ENCODE peak calls at places on chromosomes 13 and 19, in five cellular contexts. N is left ventricle myocardium inferior, K is neuronal stem cell, H is small intestine, B is A549. W is an unnamed sample.

GRCh38 chr13:73397486-73398020 is 338.7 kb downstream of the KLF5 start:
- DNase-seq in N (no peak), K (no peak), H (no peak), B (no peak), W (no peak)

GRCh38 chr13:113596321-113597200 is 12.0 kb downstream of the TFDP1 start:
- DNase-seq in N (peak; percentile 10), K (no peak), H (no peak), B (no peak), W (no peak)

GRCh38 chr19:13621413-13621812 is 115.1 kb upstream of the CACNA1A start:
- DNase-seq in N (no peak), K (no peak), H (peak; percentile 11), B (no peak), W (no peak)

GRCh38 chr13:48831248-48831647 is 144.5 kb upstream of the FNDC3A start:
- DNase-seq in N (no peak), K (no peak), H (no peak), B (no peak), W (no peak)

GRCh38 chr13:111916201-111916600 is 150.7 kb upstream of the SOX1 start:
- DNase-seq in N (no peak), K (no peak), H (no peak), B (no peak), W (no peak)

GRCh38 chr13:104301216-104301975 is 1235.2 kb upstream of the SLC10A2 start:
- DNase-seq in N (no peak), K (no peak), H (no peak), B (no peak), W (no peak)

GRCh38 chr19:49210108-49210900 is 52.7 kb downstream of the TRPM4 start:
- DNase-seq in N (no peak), K (peak; percentile 57), H (no peak), B (no peak), W (no peak)

GRCh38 chr13:42820450-42820849 is 39.1 kb downstream of the FAM216B start:
- DNase-seq in N (no peak), K (no peak), H (no peak), B (no peak), W (no peak)

GRCh38 chr13:39910833-39911232 is 255.4 kb downstream of the COG6 start:
- DNase-seq in N (peak; percentile 35), K (no peak), H (no peak), B (no peak), W (peak; percentile 35)

GRCh38 chr19:48806518-48806817 is 4.4 kb downstream of the BCAT2 start:
- DNase-seq in N (no peak), K (no peak), H (no peak), B (peak; percentile 76), W (no peak)

GRCh38 chr13:99151516-99151915 is 49.1 kb upstream of the UBAC2 start:
- DNase-seq in N (no peak), K (no peak), H (peak; percentile 5), B (peak; percentile 50), W (no peak)

GRCh38 chr19:38229585-38230073 is 5.6 kb upstream of the DPF1 start:
- DNase-seq in N (peak; percentile 56), K (peak; percentile 75), H (peak; percentile 37), B (peak; percentile 93), W (peak; percentile 81)

GRCh38 chr13:27336005-27336673 is 65.5 kb downstream of the RASL11A start:
- DNase-seq in N (no peak), K (no peak), H (no peak), B (no peak), W (no peak)

GRCh38 chr19:38739440-38740251 is 4.6 kb downstream of the CAPN12 start:
- DNase-seq in N (no peak), K (no peak), H (no peak), B (no peak), W (no peak)

GRCh38 chr13:30934381-30934780 is 1.9 kb downstream of the TEX26 start:
- DNase-seq in N (no peak), K (no peak), H (no peak), B (no peak), W (no peak)

GRCh38 chr19:34172661-34173144 is 399 bp downstream of the LSM14A start:
- DNase-seq in N (peak; percentile 31), K (no peak), H (no peak), B (no peak), W (no peak)

GRCh38 chr19:13961826-13962737 is 9.8 kb downstream of the DCAF15 start:
- DNase-seq in N (no peak), K (no peak), H (no peak), B (no peak), W (peak; percentile 77)

GRCh38 chr13:66546534-66547379 is 683.4 kb downstream of the PCDH9 start:
- DNase-seq in N (no peak), K (no peak), H (no peak), B (no peak), W (no peak)

GRCh38 chr13:21710163-21710562 is 39.3 kb downstream of the FGF9 start:
- DNase-seq in N (no peak), K (no peak), H (no peak), B (no peak), W (no peak)

GRCh38 chr13:40351537-40352384 is 314.7 kb downstream of the FOXO1 start:
- DNase-seq in N (no peak), K (no peak), H (no peak), B (no peak), W (no peak)

GRCh38 chr13:102128216-102128800 is 273.5 kb downstream of the FGF14 start:
- DNase-seq in N (no peak), K (no peak), H (no peak), B (no peak), W (no peak)

DNA sequence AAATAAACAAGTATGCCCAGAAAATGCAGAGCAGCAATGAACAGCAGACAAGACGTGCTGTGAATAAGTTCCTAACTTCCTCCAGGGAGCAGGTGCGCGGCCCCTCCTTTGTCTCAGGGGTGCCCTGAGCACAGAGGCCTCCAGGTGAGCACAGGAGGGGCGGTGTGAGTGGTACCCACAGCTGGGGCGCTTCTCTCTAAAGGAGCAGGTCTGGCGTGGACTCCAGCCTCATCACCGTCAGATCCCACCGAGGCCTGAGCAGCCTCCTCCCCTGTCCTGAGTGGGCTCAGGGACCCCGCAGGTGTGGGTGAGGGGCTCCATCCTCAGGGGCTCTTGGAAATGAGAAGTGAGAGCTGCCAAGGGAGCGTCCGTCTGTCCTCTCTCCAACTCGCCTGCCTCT is 3.2 kb downstream of the LILRA5 start:
- DNase-seq in N (no peak), K (no peak), H (no peak), B (no peak), W (no peak)
- H3K27ac ChIP-seq in N (no peak overlapping the region), K (no peak overlapping the region), H (no peak overlapping the region), B (no peak overlapping the region), W (no peak overlapping the region)

GRCh38 chr19:29293736-29294342 is 80.9 kb upstream of the UQCRFS1 start:
- DNase-seq in N (no peak), K (no peak), H (no peak), B (no peak), W (no peak)
- H3K9me3 ChIP-seq in N (no peaks in the 10 kb centered on the region), K (no peaks in the 10 kb centered on the region), H (no peaks in the 10 kb centered on the region), B (no peaks in the 10 kb centered on the region), W (no peaks in the 10 kb centered on the region)

DNA sequence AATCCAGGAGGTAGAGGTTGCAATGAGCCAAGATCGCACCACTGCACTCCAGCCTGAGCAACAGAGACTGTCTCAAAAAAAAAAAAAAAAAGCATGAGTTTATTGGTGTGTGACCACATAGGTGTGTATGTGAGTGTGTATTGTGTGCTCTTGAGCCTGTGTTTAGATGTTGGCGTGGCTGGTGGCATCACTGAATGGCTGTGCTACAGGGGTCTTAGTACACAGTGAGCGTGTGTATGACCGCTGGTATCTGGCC is 2.5 kb downstream of the SLC1A5 start:
- DNase-seq in N (no peak), K (no peak), H (no peak), B (no peak), W (no peak)
- H3K4me3 ChIP-seq in N (peak overlapping the region; percentile 70), K (peak overlapping the region; percentile 51), H (peak overlapping the region; percentile 56), B (peak overlapping the region; percentile 66), W (peak overlapping the region; percentile 54)

DNA sequence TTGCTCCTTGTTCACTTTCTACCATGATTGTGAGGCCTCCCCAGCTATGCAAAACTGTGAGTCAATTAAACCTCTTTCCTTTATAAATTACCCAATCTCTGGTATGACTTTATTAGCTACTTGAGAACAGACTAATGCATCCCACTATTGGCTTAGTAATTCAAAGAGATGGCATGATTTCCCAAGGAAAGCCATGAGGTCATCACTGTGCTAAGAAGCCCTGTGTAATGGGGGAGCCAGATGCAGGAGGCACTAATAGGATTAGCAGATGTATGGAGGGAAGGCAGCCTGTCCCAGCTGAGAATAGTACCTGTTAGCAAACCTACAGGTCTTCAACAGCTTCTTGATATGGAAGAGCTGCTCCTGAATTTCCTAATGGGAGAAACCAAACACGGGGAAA is 38.1 kb downstream of the RUBCNL start:
- DNase-seq in N (no peak), K (no peak), H (no peak), B (no peak), W (no peak)
- H3K27ac ChIP-seq in N (no peak overlapping the region), K (no peak overlapping the region), H (no peak overlapping the region), B (no peak overlapping the region), W (no peak overlapping the region)

GRCh38 chr19:54806516-54806838 is 3.1 kb downstream of the KIR2DL4 start:
- DNase-seq in N (no peak), K (no peak), H (no peak), B (no peak), W (no peak)
- H3K9me3 ChIP-seq in N (peaks cover 8% of the 10 kb centered on the region), K (peaks cover 39% of the 10 kb centered on the region), H (no peaks in the 10 kb centered on the region), B (no peaks in the 10 kb centered on the region), W (no peaks in the 10 kb centered on the region)

W was measured in right cardiac atrium.